ENCODE peak calls at places on chromosomes 12 and 14, in four cellular contexts. X, Q, N and W are unnamed samples. For H3K4me1, the result is how much of the 10 kb centered on the place peaks cover.

GRCh38 chr12:131555197-131555820 is 155.6 kb upstream of the SFSWAP start:
- DNase-seq in X (no peak), Q (peak), N (no peak), W (no peak)

GRCh38 chr12:112906712-112907414 is at the start of gene OAS1:
- DNase-seq in N (no peak), X (no peak), Q (peak), W (no peak)

GRCh38 chr14:99120147-99121026 is 151.6 kb downstream of the BCL11B start:
- DNase-seq in Q (no peak), N (no peak), X (no peak), W (no peak)

GRCh38 chr14:36647827-36648753 is 13.6 kb upstream of the PAX9 start:
- DNase-seq in Q (peak), X (peak), N (no peak), W (no peak)

GRCh38 chr12:24894869-24895268 is 54.0 kb downstream of the BCAT1 start:
- DNase-seq in X (no peak), N (no peak), Q (no peak), W (no peak)

GRCh38 chr12:124403273-124403672 is 108.4 kb downstream of the RFLNA start:
- DNase-seq in Q (no peak), N (no peak), X (peak), W (no peak)

GRCh38 chr14:89576132-89576923 is 159.3 kb upstream of the FOXN3 start:
- DNase-seq in X (no peak), Q (no peak), N (no peak), W (no peak)

GRCh38 chr12:123106640-123107359 is 44.1 kb downstream of the PITPNM2 start:
- DNase-seq in N (peak), Q (peak), X (peak), W (no peak)

GRCh38 chr14:20455355-20456300 is 602 bp downstream of the APEX1 start:
- DNase-seq in Q (peak), N (no peak), X (no peak), W (no peak)

GRCh38 chr14:65006251-65006721 is 19.6 kb downstream of the FNTB start:
- DNase-seq in N (no peak), X (no peak), Q (no peak), W (no peak)
- H3K4me1 ChIP-seq in N (under half), X (under half), Q (under half), W (under half)

DNA sequence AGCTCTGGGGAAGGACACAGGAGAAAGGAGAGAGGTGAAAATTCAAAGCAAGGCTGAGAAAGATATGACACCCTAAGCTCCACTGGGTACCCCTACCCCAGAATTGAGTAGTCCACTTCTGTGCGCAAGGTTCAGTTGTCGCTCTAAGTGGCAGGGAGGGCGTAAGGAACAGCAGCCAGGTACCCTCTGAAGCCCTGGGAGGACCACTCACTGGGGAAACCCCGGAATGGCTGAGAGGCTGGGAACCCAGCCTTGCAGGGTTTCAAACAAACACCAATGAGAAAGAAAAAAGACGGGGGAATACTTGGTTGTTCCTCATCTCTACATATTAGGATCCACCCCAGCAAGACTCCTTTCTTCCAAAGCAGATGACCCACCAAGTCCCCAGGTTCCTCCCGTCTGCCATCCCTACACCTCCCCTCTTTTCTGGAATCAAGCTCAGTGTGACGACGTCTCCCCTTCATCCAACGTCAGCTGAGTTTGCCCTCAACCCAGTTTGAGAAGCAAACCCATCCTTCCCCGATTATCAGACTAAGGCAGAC is 945 bp downstream of the LMBR1L start:
- DNase-seq in N (no peak), X (no peak), Q (no peak), W (no peak)
- H3K4me1 ChIP-seq in N (half or more), X (under half), Q (under half), W (under half)

DNA sequence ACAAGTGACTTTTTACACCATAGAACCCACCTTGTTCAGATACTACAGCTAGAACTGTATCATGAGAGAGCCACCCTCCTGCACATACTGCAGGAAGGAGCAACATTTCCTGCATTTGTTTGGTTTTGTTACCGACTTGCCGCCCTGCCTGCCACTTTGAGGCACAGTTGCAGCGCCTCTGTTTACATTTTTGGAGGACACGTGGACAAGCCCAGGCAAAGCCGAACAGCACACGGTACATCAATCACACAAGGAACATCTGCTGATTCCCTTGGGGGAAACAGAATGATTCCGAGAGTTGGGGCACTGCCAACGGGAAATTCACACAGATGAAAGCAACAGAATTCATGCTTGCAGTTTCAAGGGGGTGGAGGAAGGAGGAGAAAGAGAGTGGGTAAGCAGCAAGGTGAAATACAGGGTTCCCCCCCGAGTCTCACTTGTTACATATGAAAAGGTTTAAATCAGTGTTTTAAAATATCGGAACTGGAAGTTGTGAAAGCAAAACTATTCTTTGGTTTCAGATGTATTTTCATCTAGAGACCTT is 110.7 kb downstream of the BTG1 start:
- DNase-seq in N (peak), X (peak), Q (peak), W (peak)
- H3K4me1 ChIP-seq in N (half or more), X (under half), Q (under half), W (under half)

DNA sequence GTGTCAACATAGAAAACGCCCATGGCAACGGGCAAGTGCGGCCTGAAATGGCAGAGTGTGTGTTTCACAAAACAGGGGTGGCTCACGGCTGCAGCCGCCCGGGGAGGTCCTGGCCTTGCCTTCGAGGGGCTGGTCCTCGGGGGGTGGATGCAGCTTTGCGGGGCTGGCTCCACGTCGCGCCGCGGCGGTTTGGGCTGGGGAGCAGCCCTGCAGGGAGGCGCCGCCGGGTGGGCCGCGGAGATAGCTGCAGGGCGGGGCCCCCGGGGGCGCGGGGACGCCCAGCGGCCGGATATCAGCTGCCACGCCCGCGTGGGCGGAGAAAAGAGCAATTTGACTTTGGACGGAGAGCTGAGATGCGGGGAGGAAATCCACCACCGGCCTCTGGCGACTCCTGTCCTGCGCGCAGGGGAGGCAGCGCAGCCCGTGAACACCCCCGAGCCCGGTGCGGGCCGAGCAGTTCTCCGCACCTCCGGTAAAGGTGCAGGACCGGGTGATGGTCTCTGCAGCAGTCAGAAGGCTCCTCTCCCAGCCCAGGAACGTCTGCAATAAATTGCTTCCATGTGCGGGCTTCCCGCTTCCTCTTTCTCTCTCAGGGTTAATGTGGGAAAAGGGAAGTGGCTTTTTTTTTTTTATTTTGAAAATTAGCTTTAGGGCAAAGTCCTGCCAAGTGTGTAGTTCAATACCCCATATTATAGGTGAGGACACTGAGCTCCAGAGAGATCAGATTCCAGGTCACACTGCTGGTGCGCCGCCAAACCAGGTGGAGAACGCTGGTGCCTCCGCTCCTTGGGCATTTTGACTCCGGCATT is 110.5 kb downstream of the ARF6 start:
- DNase-seq in Q (peak), N (peak), X (peak), W (peak)
- H3K4me1 ChIP-seq in Q (half or more), N (half or more), X (under half), W (half or more)

GRCh38 chr14:55121146-55121545 is 7.9 kb upstream of the LGALS3 start:
- DNase-seq in Q (no peak), X (no peak), N (no peak), W (no peak)

GRCh38 chr14:55120466-55121144 is 8.4 kb upstream of the LGALS3 start:
- DNase-seq in N (no peak), X (no peak), Q (no peak), W (no peak)

GRCh38 chr14:55123101-55123500 is 6.0 kb upstream of the LGALS3 start:
- DNase-seq in Q (peak), N (no peak), X (no peak), W (no peak)

GRCh38 chr14:55121628-55122440 is 7.2 kb upstream of the LGALS3 start:
- DNase-seq in N (no peak), X (no peak), Q (peak), W (no peak)

GRCh38 chr14:55122441-55122986 is 6.5 kb upstream of the LGALS3 start:
- DNase-seq in X (no peak), Q (peak), N (peak), W (no peak)
- H3K4me1 ChIP-seq in X (under half), Q (under half), N (half or more), W (under half)

GRCh38 chr14:63443361-63443760 is 99.8 kb downstream of the PPP2R5E start:
- DNase-seq in N (no peak), X (no peak), Q (no peak), W (no peak)

GRCh38 chr14:63436286-63437098 is 106.7 kb downstream of the PPP2R5E start:
- DNase-seq in Q (no peak), N (no peak), X (no peak), W (no peak)

GRCh38 chr14:63435838-63436237 is 107.3 kb downstream of the PPP2R5E start:
- DNase-seq in Q (peak), X (peak), N (peak), W (no peak)

GRCh38 chr14:63435204-63435603 is 108.0 kb downstream of the PPP2R5E start:
- DNase-seq in N (no peak), X (no peak), Q (no peak), W (no peak)

GRCh38 chr14:63438065-63438757 is 105.0 kb downstream of the PPP2R5E start:
- DNase-seq in N (peak), Q (peak), X (peak), W (peak)
- H3K4me1 ChIP-seq in N (half or more), Q (under half), X (half or more), W (under half)